ENCODE peak calls at places on chromosome 6, in four cellular contexts. V is NCI-H187 treated with DMSO at 0.1 percent for 48 hours; H is stimulated activated CD4-positive, alpha-beta T cell treated with anti-CD3 and anti-CD28 coated beads, TNF-alpha, amount 100 ng/mL, for 24 hours; P is ELR. Q is an unnamed sample.

GRCh38 chr6:111730835-111731234 is 125.2 kb upstream of the TRAF3IP2 start:
- DNase-seq in V (no peak), H (no peak), P (no peak), Q (peak)

GRCh38 chr6:116444092-116444491 is 17.1 kb upstream of the CALHM6 start:
- DNase-seq in V (no peak), H (no peak), P (peak), Q (no peak)

GRCh38 chr6:35048631-35049083 is 92.5 kb downstream of the TCP11 start:
- DNase-seq in V (peak), H (no peak), P (peak), Q (peak)

GRCh38 chr6:75422024-75422639 is 71.5 kb downstream of the FILIP1 start:
- DNase-seq in V (no peak), H (no peak), P (peak), Q (no peak)

GRCh38 chr6:31272856-31273626 is 1.1 kb upstream of the HLA-C start:
- DNase-seq in V (no peak), H (no peak), P (peak), Q (no peak)

GRCh38 chr6:26232950-26233607 is 131.9 kb upstream of the BTN3A2 start:
- DNase-seq in V (peak), H (no peak), P (peak), Q (peak)

GRCh38 chr6:54286141-54286540 is 22.1 kb upstream of the TINAG start:
- DNase-seq in V (no peak), H (no peak), P (no peak), Q (no peak)

GRCh38 chr6:26290941-26291340 is 74.1 kb upstream of the BTN3A2 start:
- DNase-seq in V (no peak), H (no peak), P (no peak), Q (no peak)

GRCh38 chr6:167146977-167147376 is 10.8 kb downstream of the GPR31 start:
- DNase-seq in V (no peak), H (no peak), P (no peak), Q (peak)

GRCh38 chr6:5701086-5701661 is 305.6 kb downstream of the NRN1 start:
- DNase-seq in V (no peak), H (no peak), P (no peak), Q (peak)

GRCh38 chr6:2945069-2945452 is 26.3 kb downstream of the SERPINB6 start:
- DNase-seq in V (no peak), H (no peak), P (no peak), Q (no peak)

GRCh38 chr6:2485116-2485515 is 239.7 kb upstream of the GMDS start:
- DNase-seq in V (no peak), H (no peak), P (no peak), Q (no peak)

GRCh38 chr6:14001329-14002012 is 76.7 kb downstream of the RNF182 start:
- DNase-seq in V (no peak), H (no peak), P (peak), Q (no peak)

GRCh38 chr6:140178550-140179334 is 804.3 kb upstream of the CITED2 start:
- DNase-seq in V (no peak), H (no peak), P (peak), Q (no peak)

GRCh38 chr6:40856271-40856670 is 182.8 kb downstream of the UNC5CL start:
- DNase-seq in V (no peak), H (no peak), P (no peak), Q (no peak)

GRCh38 chr6:170459451-170459850 is 93.7 kb downstream of the PSMB1 start:
- DNase-seq in V (no peak), H (no peak), P (peak), Q (no peak)

GRCh38 chr6:345747-346388 is 45.7 kb upstream of the IRF4 start:
- DNase-seq in V (no peak), H (no peak), P (no peak), Q (no peak)

GRCh38 chr6:145772846-145773245 is 37.5 kb upstream of the EPM2A start:
- DNase-seq in V (no peak), H (no peak), P (no peak), Q (no peak)

GRCh38 chr6:39836621-39837020 is 44.4 kb downstream of the DAAM2 start:
- DNase-seq in V (no peak), H (no peak), P (no peak), Q (no peak)

GRCh38 chr6:144264270-144265060 is 20.7 kb upstream of the UTRN start:
- DNase-seq in V (no peak), H (no peak), P (peak), Q (peak)

GRCh38 chr6:54107470-54107869 is 3.8 kb upstream of the MLIP start:
- DNase-seq in V (no peak), H (no peak), P (no peak), Q (peak)

GRCh38 chr6:125094563-125094962 is 59.0 kb upstream of the TPD52L1 start:
- DNase-seq in V (no peak), H (no peak), P (peak), Q (no peak)

GRCh38 chr6:15922510-15923307 is 206.2 kb upstream of the MYLIP start:
- DNase-seq in V (no peak), H (no peak), P (no peak), Q (no peak)

GRCh38 chr6:166078294-166078693 is 89.4 kb downstream of the TBXT start:
- DNase-seq in V (no peak), H (no peak), P (peak), Q (peak)

GRCh38 chr6:99024089-99024488 is 76.3 kb upstream of the FBXL4 start:
- DNase-seq in V (no peak), H (no peak), P (no peak), Q (no peak)

GRCh38 chr6:148313483-148313882 is 29.2 kb upstream of the SASH1 start:
- DNase-seq in V (no peak), H (no peak), P (no peak), Q (peak)

GRCh38 chr6:141675957-141676356 is 456.8 kb upstream of the GJE1 start:
- DNase-seq in V (no peak), H (no peak), P (peak), Q (no peak)

GRCh38 chr6:17418281-17419188 is 25.1 kb downstream of the CAP2 start:
- DNase-seq in V (no peak), H (no peak), P (peak), Q (peak)

GRCh38 chr6:56849876-56850275 is 105.0 kb upstream of the BEND6 start:
- DNase-seq in V (no peak), H (no peak), P (peak), Q (no peak)

GRCh38 chr6:13763740-13764381 is 50.5 kb downstream of the MCUR1 start:
- DNase-seq in V (no peak), H (no peak), P (no peak), Q (no peak)

GRCh38 chr6:112282217-112282616 is 27.9 kb upstream of the LAMA4 start:
- DNase-seq in V (no peak), H (no peak), P (peak), Q (peak)

Q was measured in left kidney.